ENCODE peak calls at places on chromosome 5, in seven cellular contexts. One of them, this sample, is unnamed.

GRCh38 chr5:6682239-6682638 is 31.0 kb upstream of the TENT4A start:
- DNase-seq in WTC11: peak; percentile 38
- DNase-seq in T-helper 9 cell: no peak
- DNase-seq in GM06990: no peak
- DNase-seq in KBM-7: no peak
- DNase-seq in activated CD8-positive, alpha-beta T cell treated with anti-CD3 and anti-CD28 coated beads for 36 hours: no peak
- DNase-seq in activated effector memory CD4-positive, alpha-beta T cell treated with anti-CD3 and anti-CD28 coated beads, Interleukin-2, amount 50 U/mL, for 16 hours: no peak
- DNase-seq in this sample: no peak

GRCh38 chr5:75952963-75953362 is 130.2 kb upstream of the SV2C start:
- DNase-seq in WTC11: no peak
- DNase-seq in T-helper 9 cell: no peak
- DNase-seq in GM06990: no peak
- DNase-seq in KBM-7: no peak
- DNase-seq in activated CD8-positive, alpha-beta T cell treated with anti-CD3 and anti-CD28 coated beads for 36 hours: no peak
- DNase-seq in activated effector memory CD4-positive, alpha-beta T cell treated with anti-CD3 and anti-CD28 coated beads, Interleukin-2, amount 50 U/mL, for 16 hours: no peak
- DNase-seq in this sample: no peak

GRCh38 chr5:4374866-4375265 is 765.3 kb upstream of the ADAMTS16 start:
- DNase-seq in WTC11: no peak
- DNase-seq in T-helper 9 cell: no peak
- DNase-seq in GM06990: no peak
- DNase-seq in KBM-7: no peak
- DNase-seq in activated CD8-positive, alpha-beta T cell treated with anti-CD3 and anti-CD28 coated beads for 36 hours: no peak
- DNase-seq in activated effector memory CD4-positive, alpha-beta T cell treated with anti-CD3 and anti-CD28 coated beads, Interleukin-2, amount 50 U/mL, for 16 hours: no peak
- DNase-seq in this sample: no peak

GRCh38 chr5:75052461-75053285 is at the start of gene GCNT4:
- DNase-seq in WTC11: peak; percentile 62
- DNase-seq in T-helper 9 cell: peak; percentile 17
- DNase-seq in GM06990: peak; percentile 39
- DNase-seq in KBM-7: peak; percentile 35
- DNase-seq in activated CD8-positive, alpha-beta T cell treated with anti-CD3 and anti-CD28 coated beads for 36 hours: peak; percentile 58
- DNase-seq in activated effector memory CD4-positive, alpha-beta T cell treated with anti-CD3 and anti-CD28 coated beads, Interleukin-2, amount 50 U/mL, for 16 hours: peak; percentile 80
- DNase-seq in this sample: no peak

GRCh38 chr5:180605554-180606214 is 14.4 kb upstream of the SCGB3A1 start:
- DNase-seq in WTC11: peak; percentile 78
- DNase-seq in T-helper 9 cell: peak; percentile 50
- DNase-seq in GM06990: no peak
- DNase-seq in KBM-7: peak; percentile 58
- DNase-seq in activated CD8-positive, alpha-beta T cell treated with anti-CD3 and anti-CD28 coated beads for 36 hours: peak; percentile 87
- DNase-seq in activated effector memory CD4-positive, alpha-beta T cell treated with anti-CD3 and anti-CD28 coated beads, Interleukin-2, amount 50 U/mL, for 16 hours: peak; percentile 83
- DNase-seq in this sample: peak; percentile 9

GRCh38 chr5:139903450-139903804 is 107.8 kb downstream of the PSD2 start:
- DNase-seq in WTC11: no peak
- DNase-seq in T-helper 9 cell: no peak
- DNase-seq in GM06990: no peak
- DNase-seq in KBM-7: no peak
- DNase-seq in activated CD8-positive, alpha-beta T cell treated with anti-CD3 and anti-CD28 coated beads for 36 hours: no peak
- DNase-seq in activated effector memory CD4-positive, alpha-beta T cell treated with anti-CD3 and anti-CD28 coated beads, Interleukin-2, amount 50 U/mL, for 16 hours: peak; percentile 52
- DNase-seq in this sample: no peak

GRCh38 chr5:12902611-12903010 is 998.4 kb upstream of the CTNND2 start:
- DNase-seq in WTC11: no peak
- DNase-seq in T-helper 9 cell: no peak
- DNase-seq in GM06990: no peak
- DNase-seq in KBM-7: no peak
- DNase-seq in activated CD8-positive, alpha-beta T cell treated with anti-CD3 and anti-CD28 coated beads for 36 hours: no peak
- DNase-seq in activated effector memory CD4-positive, alpha-beta T cell treated with anti-CD3 and anti-CD28 coated beads, Interleukin-2, amount 50 U/mL, for 16 hours: no peak
- DNase-seq in this sample: no peak

GRCh38 chr5:146331257-146331822 is 7.3 kb upstream of the POU4F3 start:
- DNase-seq in WTC11: peak; percentile 48
- DNase-seq in T-helper 9 cell: no peak
- DNase-seq in GM06990: no peak
- DNase-seq in KBM-7: no peak
- DNase-seq in activated CD8-positive, alpha-beta T cell treated with anti-CD3 and anti-CD28 coated beads for 36 hours: no peak
- DNase-seq in activated effector memory CD4-positive, alpha-beta T cell treated with anti-CD3 and anti-CD28 coated beads, Interleukin-2, amount 50 U/mL, for 16 hours: no peak
- DNase-seq in this sample: no peak

GRCh38 chr5:155575861-155576260 is 562.3 kb downstream of the KIF4B start:
- DNase-seq in WTC11: no peak
- DNase-seq in T-helper 9 cell: no peak
- DNase-seq in GM06990: no peak
- DNase-seq in KBM-7: no peak
- DNase-seq in activated CD8-positive, alpha-beta T cell treated with anti-CD3 and anti-CD28 coated beads for 36 hours: no peak
- DNase-seq in activated effector memory CD4-positive, alpha-beta T cell treated with anti-CD3 and anti-CD28 coated beads, Interleukin-2, amount 50 U/mL, for 16 hours: no peak
- DNase-seq in this sample: no peak

GRCh38 chr5:60652206-60652605 is 47.8 kb downstream of the DEPDC1B start:
- DNase-seq in WTC11: no peak
- DNase-seq in T-helper 9 cell: no peak
- DNase-seq in GM06990: no peak
- DNase-seq in KBM-7: no peak
- DNase-seq in activated CD8-positive, alpha-beta T cell treated with anti-CD3 and anti-CD28 coated beads for 36 hours: no peak
- DNase-seq in activated effector memory CD4-positive, alpha-beta T cell treated with anti-CD3 and anti-CD28 coated beads, Interleukin-2, amount 50 U/mL, for 16 hours: no peak
- DNase-seq in this sample: no peak

GRCh38 chr5:175821790-175822211 is 49.6 kb upstream of the CPLX2 start:
- DNase-seq in WTC11: no peak
- DNase-seq in T-helper 9 cell: no peak
- DNase-seq in GM06990: no peak
- DNase-seq in KBM-7: no peak
- DNase-seq in activated CD8-positive, alpha-beta T cell treated with anti-CD3 and anti-CD28 coated beads for 36 hours: peak; percentile 54
- DNase-seq in activated effector memory CD4-positive, alpha-beta T cell treated with anti-CD3 and anti-CD28 coated beads, Interleukin-2, amount 50 U/mL, for 16 hours: no peak
- DNase-seq in this sample: no peak

GRCh38 chr5:37663538-37663937 is 176.3 kb downstream of the GDNF start:
- DNase-seq in WTC11: no peak
- DNase-seq in T-helper 9 cell: no peak
- DNase-seq in GM06990: no peak
- DNase-seq in KBM-7: no peak
- DNase-seq in activated CD8-positive, alpha-beta T cell treated with anti-CD3 and anti-CD28 coated beads for 36 hours: no peak
- DNase-seq in activated effector memory CD4-positive, alpha-beta T cell treated with anti-CD3 and anti-CD28 coated beads, Interleukin-2, amount 50 U/mL, for 16 hours: no peak
- DNase-seq in this sample: no peak

GRCh38 chr5:10671041-10672008 is 89.7 kb downstream of the DAP start:
- DNase-seq in WTC11: no peak
- DNase-seq in T-helper 9 cell: no peak
- DNase-seq in GM06990: no peak
- DNase-seq in KBM-7: peak; percentile 75
- DNase-seq in activated CD8-positive, alpha-beta T cell treated with anti-CD3 and anti-CD28 coated beads for 36 hours: no peak
- DNase-seq in activated effector memory CD4-positive, alpha-beta T cell treated with anti-CD3 and anti-CD28 coated beads, Interleukin-2, amount 50 U/mL, for 16 hours: no peak
- DNase-seq in this sample: no peak

GRCh38 chr5:140181002-140181483 is 6.1 kb downstream of the CYSTM1 start:
- DNase-seq in WTC11: no peak
- DNase-seq in T-helper 9 cell: no peak
- DNase-seq in GM06990: no peak
- DNase-seq in KBM-7: no peak
- DNase-seq in activated CD8-positive, alpha-beta T cell treated with anti-CD3 and anti-CD28 coated beads for 36 hours: no peak
- DNase-seq in activated effector memory CD4-positive, alpha-beta T cell treated with anti-CD3 and anti-CD28 coated beads, Interleukin-2, amount 50 U/mL, for 16 hours: no peak
- DNase-seq in this sample: no peak

GRCh38 chr5:41182666-41183065 is 30.7 kb downstream of the C6 start:
- DNase-seq in WTC11: no peak
- DNase-seq in T-helper 9 cell: no peak
- DNase-seq in GM06990: no peak
- DNase-seq in KBM-7: no peak
- DNase-seq in activated CD8-positive, alpha-beta T cell treated with anti-CD3 and anti-CD28 coated beads for 36 hours: no peak
- DNase-seq in activated effector memory CD4-positive, alpha-beta T cell treated with anti-CD3 and anti-CD28 coated beads, Interleukin-2, amount 50 U/mL, for 16 hours: no peak
- DNase-seq in this sample: no peak

This sample was measured in T-helper 17 cell.